ENCODE peak calls at places on chromosomes 2 and 18, in nine cellular contexts. T is adrenal gland, Z is cardiac fibroblast, I is AG04449, E is neural crest cell, W is colonic mucosa, A is choroid plexus epithelial cell, V is A549, R is astrocyte of the spinal cord. Q is an unnamed sample.

GRCh38 chr2:43027103-43027482 is 199.3 kb downstream of the ZFP36L2 start:
- DNase-seq in T (no peak), Z (no peak), I (no peak), E (no peak), W (no peak), A (no peak), V (no peak), R (no peak), Q (no peak)

GRCh38 chr18:10230072-10230471 is 224.4 kb upstream of the APCDD1 start:
- DNase-seq in T (no peak), Z (peak; percentile 88), I (peak; percentile 46), E (no peak), W (no peak), A (peak; percentile 75), V (peak; percentile 40), R (peak; percentile 78), Q (no peak)

GRCh38 chr2:56656826-56657225 is 473.0 kb downstream of the CCDC85A start:
- DNase-seq in T (no peak), Z (peak; percentile 18), I (no peak), E (no peak), W (no peak), A (no peak), V (no peak), R (no peak), Q (no peak)

GRCh38 chr18:25244170-25244569 is 107.8 kb downstream of the ZNF521 start:
- DNase-seq in T (no peak), Z (no peak), I (no peak), E (no peak), W (no peak), A (no peak), V (no peak), R (no peak), Q (no peak)

GRCh38 chr2:23449413-23449812 is 64.4 kb downstream of the KLHL29 start:
- DNase-seq in T (peak; percentile 42), Z (no peak), I (no peak), E (no peak), W (no peak), A (no peak), V (no peak), R (no peak), Q (no peak)

GRCh38 chr2:11155326-11156059 is at the start of gene SLC66A3:
- DNase-seq in T (peak; percentile 84), Z (peak; percentile 80), I (no peak), E (no peak), W (peak; percentile 34), A (peak; percentile 91), V (peak; percentile 24), R (peak; percentile 90), Q (no peak)

GRCh38 chr2:26483957-26484565 is 6.1 kb upstream of the OTOF start:
- DNase-seq in T (peak; percentile 86), Z (no peak), I (no peak), E (no peak), W (no peak), A (no peak), V (no peak), R (no peak), Q (no peak)

GRCh38 chr2:218569038-218569431 is 396 bp downstream of the CNOT9 start:
- DNase-seq in T (peak; percentile 78), Z (peak; percentile 70), I (no peak), E (no peak), W (peak; percentile 45), A (peak; percentile 79), V (peak; percentile 60), R (peak; percentile 83), Q (peak; percentile 74)

GRCh38 chr2:119289093-119289492 is 65.5 kb downstream of the STEAP3 start:
- DNase-seq in T (no peak), Z (peak; percentile 66), I (no peak), E (no peak), W (no peak), A (peak; percentile 75), V (no peak), R (peak; percentile 60), Q (no peak)

GRCh38 chr2:75647771-75648170 is 1.2 kb downstream of the MRPL19 start:
- DNase-seq in T (no peak), Z (peak; percentile 12), I (no peak), E (no peak), W (no peak), A (peak; percentile 12), V (no peak), R (no peak), Q (no peak)

GRCh38 chr2:82027901-82028570 is 1723.5 kb upstream of the LRRTM1 start:
- DNase-seq in T (no peak), Z (no peak), I (no peak), E (no peak), W (no peak), A (no peak), V (no peak), R (no peak), Q (no peak)

GRCh38 chr2:33122726-33123125 is 176.0 kb downstream of the LTBP1 start:
- DNase-seq in T (no peak), Z (no peak), I (no peak), E (no peak), W (no peak), A (no peak), V (no peak), R (no peak), Q (no peak)
- TF ChIP-seq CTCF in T (no peak), Z (no peak), I (no peak), E (no peak), W (no peak), A (no peak), V (no peak), R (no peak), Q (no peak)

GRCh38 chr2:129058981-129059380 is 740.3 kb upstream of the HS6ST1 start:
- DNase-seq in T (no peak), Z (no peak), I (no peak), E (no peak), W (no peak), A (no peak), V (no peak), R (no peak), Q (no peak)

GRCh38 chr2:129055829-129056228 is 737.2 kb upstream of the HS6ST1 start:
- DNase-seq in T (no peak), Z (no peak), I (no peak), E (no peak), W (no peak), A (no peak), V (no peak), R (no peak), Q (peak; percentile 21)

GRCh38 chr2:129056309-129056958 is 737.8 kb upstream of the HS6ST1 start:
- DNase-seq in T (no peak), Z (no peak), I (no peak), E (no peak), W (no peak), A (no peak), V (no peak), R (no peak), Q (no peak)

GRCh38 chr2:129055242-129055641 is 736.6 kb upstream of the HS6ST1 start:
- DNase-seq in T (no peak), Z (no peak), I (no peak), E (no peak), W (no peak), A (no peak), V (no peak), R (no peak), Q (no peak)

GRCh38 chr2:129056959-129057317 is 738.3 kb upstream of the HS6ST1 start:
- DNase-seq in T (no peak), Z (no peak), I (no peak), E (no peak), W (no peak), A (no peak), V (no peak), R (no peak), Q (no peak)
- TF ChIP-seq CTCF in T (no peak), Z (no peak), I (no peak), E (no peak), W (no peak), A (no peak), V (no peak), R (no peak), Q (no peak)

DNA sequence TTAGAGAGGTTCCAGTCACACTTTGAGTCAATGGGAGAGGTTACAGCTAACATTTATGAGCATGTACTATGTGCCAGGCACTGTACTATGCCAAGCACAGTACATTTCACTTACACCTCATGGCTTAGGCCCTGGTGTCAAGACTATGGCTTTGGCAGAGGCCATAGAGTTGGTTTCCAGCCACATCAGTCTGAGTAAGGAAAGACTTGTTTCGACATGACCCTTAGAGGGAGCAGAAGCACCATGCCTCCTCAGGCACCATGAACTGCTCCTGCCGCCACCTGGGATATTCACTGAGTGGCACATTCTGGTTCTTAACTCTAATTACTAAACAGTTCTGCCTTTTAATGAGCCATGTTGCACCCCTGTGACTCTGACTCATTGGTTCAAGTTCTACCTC is 12.7 kb downstream of the DGUOK start:
- DNase-seq in T (no peak), Z (peak; percentile 65), I (no peak), E (no peak), W (no peak), A (peak; percentile 46), V (peak; percentile 26), R (no peak), Q (no peak)
- TF ChIP-seq CTCF in T (no peak), Z (no peak), I (no peak), E (no peak), W (no peak), A (peak; percentile 33), V (no peak), R (peak; percentile 16), Q (no peak)

GRCh38 chr2:165778187-165778556 is 15.9 kb downstream of the GALNT3 start:
- DNase-seq in T (no peak), Z (no peak), I (no peak), E (no peak), W (no peak), A (no peak), V (no peak), R (no peak), Q (no peak)

GRCh38 chr2:165776796-165777195 is 17.3 kb downstream of the GALNT3 start:
- DNase-seq in T (no peak), Z (no peak), I (no peak), E (no peak), W (no peak), A (no peak), V (no peak), R (no peak), Q (no peak)

GRCh38 chr2:165776013-165776412 is 18.0 kb downstream of the GALNT3 start:
- DNase-seq in T (no peak), Z (no peak), I (no peak), E (no peak), W (no peak), A (no peak), V (no peak), R (no peak), Q (no peak)

GRCh38 chr2:165777522-165778186 is 16.4 kb downstream of the GALNT3 start:
- DNase-seq in T (no peak), Z (no peak), I (no peak), E (no peak), W (no peak), A (no peak), V (no peak), R (no peak), Q (no peak)

DNA sequence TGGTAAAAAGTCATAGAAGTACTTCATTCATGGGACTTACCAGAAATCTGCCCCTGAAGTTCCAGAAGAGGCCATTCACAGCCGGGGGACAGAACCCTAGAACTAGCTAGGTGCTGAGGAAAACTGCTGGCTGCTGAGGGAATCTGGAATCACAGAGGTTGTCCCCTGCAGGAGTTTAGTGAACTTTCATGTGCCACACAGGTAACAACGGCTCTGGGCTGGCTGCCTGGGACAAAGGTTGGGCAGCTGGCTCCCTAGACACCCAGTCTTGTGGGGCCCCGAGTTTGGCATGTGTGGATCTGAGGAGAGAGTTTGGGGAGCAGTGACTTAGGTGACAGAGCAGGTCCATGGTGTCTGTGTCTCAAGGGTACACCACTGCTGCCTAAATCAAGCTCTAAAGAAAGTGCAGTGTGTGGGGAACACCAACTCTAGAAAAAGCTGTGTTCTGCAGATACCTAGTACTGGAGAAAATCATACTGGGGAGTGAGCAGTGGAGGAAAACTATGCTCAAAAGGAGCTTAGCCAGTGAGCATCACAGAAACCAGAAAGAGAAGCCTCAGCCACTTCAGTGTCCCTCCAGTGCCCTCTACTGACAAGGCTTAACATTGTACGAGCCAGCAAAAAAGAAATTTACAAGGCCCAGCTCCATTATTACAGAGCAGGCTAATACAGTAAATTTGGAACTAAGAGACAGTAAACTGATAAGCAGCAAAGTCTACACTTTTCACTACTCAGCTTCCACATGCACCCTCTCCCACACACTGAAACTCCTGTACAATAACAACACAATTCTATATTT is 15.2 kb downstream of the GALNT3 start:
- DNase-seq in T (no peak), Z (peak; percentile 23), I (no peak), E (no peak), W (no peak), A (no peak), V (peak; percentile 31), R (no peak), Q (no peak)
- TF ChIP-seq CTCF in T (no peak), Z (peak; percentile 28), I (peak; percentile 8), E (peak; percentile 53), W (peak; percentile 30), A (peak; percentile 35), V (peak; percentile 32), R (no peak), Q (no peak)

Q was measured in nephron progenitor cell.